ENCODE peak calls at places on chromosomes 16 and 17, in five cellular contexts. Z is aorta; K is heart right ventricle; P is ovary; R is CD8-positive, alpha-beta memory T cell. J is an unnamed sample.

GRCh38 chr17:50511058-50511457 is 2.8 kb downstream of the MYCBPAP start:
- DNase-seq in Z (no peak), K (no peak), P (peak; percentile 65), R (no peak), J (no peak)

GRCh38 chr17:69608808-69609494 is 194.5 kb downstream of the MAP2K6 start:
- DNase-seq in Z (peak; percentile 42), K (no peak), P (no peak), R (no peak), J (no peak)

GRCh38 chr17:15257316-15257925 is 7.7 kb downstream of the PMP22 start:
- DNase-seq in Z (peak; percentile 91), K (peak; percentile 84), P (peak; percentile 74), R (peak; percentile 43), J (peak; percentile 77)

GRCh38 chr17:7078711-7079110 is 1.3 kb downstream of the CLEC10A start:
- DNase-seq in Z (no peak), K (no peak), P (no peak), R (no peak), J (no peak)

GRCh38 chr17:72361892-72362291 is 241.1 kb downstream of the SOX9 start:
- DNase-seq in Z (no peak), K (no peak), P (no peak), R (no peak), J (no peak)

GRCh38 chr17:77772899-77773358 is 185.6 kb upstream of the TNRC6C start:
- DNase-seq in Z (no peak), K (no peak), P (no peak), R (no peak), J (no peak)

GRCh38 chr17:44044092-44044491 is 22.4 kb downstream of the LSM12 start:
- DNase-seq in Z (no peak), K (no peak), P (no peak), R (no peak), J (no peak)

GRCh38 chr17:51948128-51948527 is 210.4 kb downstream of the CA10 start:
- DNase-seq in Z (no peak), K (no peak), P (no peak), R (no peak), J (no peak)

GRCh38 chr16:17470871-17471744 is at the start of gene XYLT1:
- DNase-seq in Z (peak; percentile 88), K (peak; percentile 53), P (peak; percentile 87), R (peak; percentile 33), J (peak; percentile 59)

GRCh38 chr17:79862259-79862658 is 23.0 kb upstream of the CBX4 start:
- DNase-seq in Z (peak; percentile 23), K (peak; percentile 30), P (no peak), R (no peak), J (no peak)

GRCh38 chr16:56234737-56235136 is 43.4 kb downstream of the GNAO1 start:
- DNase-seq in Z (no peak), K (no peak), P (no peak), R (no peak), J (no peak)

GRCh38 chr17:39376434-39376833 is 25.0 kb downstream of the FBXL20 start:
- DNase-seq in Z (no peak), K (no peak), P (no peak), R (no peak), J (no peak)

GRCh38 chr16:56606688-56607618 is 1.4 kb upstream of the MT2A start:
- DNase-seq in Z (peak; percentile 77), K (peak; percentile 61), P (peak; percentile 86), R (peak; percentile 36), J (peak; percentile 70)

GRCh38 chr16:11256657-11257130 is 690 bp upstream of the SOCS1 start:
- DNase-seq in Z (peak; percentile 84), K (peak; percentile 76), P (peak; percentile 63), R (peak; percentile 24), J (peak; percentile 58)

GRCh38 chr16:3089717-3090592 is 9.1 kb downstream of the ZSCAN10 start:
- DNase-seq in Z (no peak), K (no peak), P (no peak), R (no peak), J (no peak)

DNA sequence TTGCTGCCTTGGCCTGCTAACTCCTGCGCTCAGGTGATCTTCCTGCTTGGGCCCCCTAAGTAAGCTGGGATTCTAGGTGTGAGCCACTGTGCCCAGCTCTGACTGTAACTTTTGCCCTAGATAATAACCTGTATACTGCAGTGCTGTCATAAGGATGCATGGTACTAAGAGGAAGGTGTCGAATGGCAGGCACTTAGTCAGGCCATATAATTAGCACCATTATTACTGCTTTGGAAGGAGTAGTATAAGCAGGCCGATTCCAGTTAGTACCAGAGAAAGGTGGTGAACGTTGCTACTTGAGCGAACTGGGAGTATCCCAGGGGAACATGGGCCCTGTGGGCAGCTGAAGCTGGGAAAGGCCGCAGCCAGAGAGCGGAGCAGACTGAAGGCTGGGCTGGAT is 28.8 kb downstream of the C16orf74 start:
- DNase-seq in Z (no peak), K (no peak), P (no peak), R (no peak), J (no peak)
- H3K4me3 ChIP-seq in Z (no peak overlapping the region), K (no peak overlapping the region), P (no peak overlapping the region), R (no peak overlapping the region), J (no peak overlapping the region)

DNA sequence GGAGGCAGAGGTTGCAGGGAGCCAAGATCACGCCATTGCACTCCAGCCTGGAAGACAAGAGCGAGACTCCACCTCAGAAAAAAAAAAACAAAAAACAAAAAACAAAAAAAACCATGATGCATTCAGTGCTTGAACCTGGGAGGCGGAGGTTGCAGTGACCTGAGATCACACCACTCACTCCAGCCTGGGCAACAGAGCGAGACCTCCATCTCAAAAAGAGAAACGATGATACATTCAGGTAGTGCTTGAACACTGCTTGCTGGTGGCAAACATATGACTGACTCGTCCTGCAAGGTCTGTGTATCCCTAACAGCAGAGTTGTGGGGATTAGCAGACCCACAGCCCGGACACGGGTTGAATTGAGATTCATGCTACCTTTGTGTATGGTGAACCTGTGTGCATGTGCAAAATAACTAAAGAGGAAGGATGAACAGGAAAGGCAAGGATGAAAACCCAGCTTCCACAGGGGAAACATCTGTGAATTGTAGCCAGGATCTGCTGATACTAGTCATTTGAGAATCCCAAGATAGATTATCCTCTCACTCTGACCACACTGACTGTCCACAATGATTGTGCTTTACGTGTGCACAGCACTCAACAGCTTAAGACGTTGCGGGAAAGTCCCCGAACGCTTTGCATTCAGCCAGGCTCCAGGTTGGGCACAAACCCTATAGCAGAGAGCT is 52.4 kb upstream of the MRPS23 start:
- DNase-seq in Z (no peak), K (no peak), P (no peak), R (no peak), J (no peak)
- H3K4me1 ChIP-seq in Z (no peaks in the 10 kb centered on the region), K (peaks cover 90% of the 10 kb centered on the region), P (peaks cover 18% of the 10 kb centered on the region), R (peaks cover 8% of the 10 kb centered on the region), J (peaks cover 75% of the 10 kb centered on the region)

GRCh38 chr17:61842899-61843298 is 20.4 kb downstream of the BRIP1 start:
- DNase-seq in Z (no peak), K (no peak), P (no peak), R (no peak), J (no peak)
- H3K4me3 ChIP-seq in Z (no peak overlapping the region), K (no peak overlapping the region), P (no peak overlapping the region), R (no peak overlapping the region), J (no peak overlapping the region)

GRCh38 chr17:496761-497586 is 144.4 kb upstream of the RPH3AL start:
- DNase-seq in Z (no peak), K (no peak), P (no peak), R (no peak), J (no peak)

GRCh38 chr17:494601-495195 is 142.1 kb upstream of the RPH3AL start:
- DNase-seq in Z (no peak), K (no peak), P (no peak), R (peak; percentile 45), J (no peak)

GRCh38 chr17:492015-492399 is 139.4 kb upstream of the RPH3AL start:
- DNase-seq in Z (no peak), K (no peak), P (no peak), R (no peak), J (no peak)

GRCh38 chr17:491086-492014 is 138.7 kb upstream of the RPH3AL start:
- DNase-seq in Z (peak; percentile 76), K (peak; percentile 66), P (peak; percentile 72), R (peak; percentile 52), J (peak; percentile 58)

DNA sequence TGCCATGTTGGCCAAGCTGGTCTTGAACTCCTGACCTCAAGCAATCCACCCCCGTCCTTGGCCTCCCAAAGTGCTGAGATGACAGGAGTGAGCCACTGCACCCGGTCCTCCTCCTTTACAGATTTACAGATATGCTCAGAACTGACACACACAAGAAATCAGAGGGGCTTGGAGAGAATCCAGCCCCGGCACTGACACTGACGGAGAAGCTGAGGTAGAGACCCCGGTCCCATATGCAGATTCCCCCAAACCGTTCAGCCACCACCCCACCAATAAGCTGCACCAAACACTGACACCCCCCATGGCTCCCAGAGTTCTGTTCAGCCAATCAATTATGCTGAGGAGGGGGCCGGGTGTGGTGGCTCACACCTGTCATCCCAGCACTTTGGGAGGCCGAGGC is 141.1 kb upstream of the RPH3AL start:
- DNase-seq in Z (no peak), K (no peak), P (no peak), R (no peak), J (no peak)
- H3K4me1 ChIP-seq in Z (no peaks in the 10 kb centered on the region), K (peaks cover 20% of the 10 kb centered on the region), P (peaks cover 7% of the 10 kb centered on the region), R (peaks cover 31% of the 10 kb centered on the region), J (peaks cover 20% of the 10 kb centered on the region)

GRCh38 chr16:88487920-88488842 is 35.1 kb downstream of the ZFPM1 start:
- DNase-seq in Z (no peak), K (no peak), P (no peak), R (no peak), J (peak; percentile 96)
- H3K4me3 ChIP-seq in Z (no peak overlapping the region), K (no peak overlapping the region), P (no peak overlapping the region), R (no peak overlapping the region), J (no peak overlapping the region)

J was measured in body of pancreas.